ENCODE peak calls at places on chromosomes 12 and 14, in ten cellular contexts. F is AG09319, M is type B pancreatic cell, Q is Caco-2, J is lower lobe of right lung, Z is AG04450, E is Calu3, Y is endothelial cell, A is neural crest cell, W is IMR-90. D is an unnamed sample.

GRCh38 chr14:31716208-31716607 is 155.0 kb downstream of the NUBPL start:
- DNase-seq in Q (no peak), W (peak), J (no peak), M (no peak), F (no peak), A (no peak), E (no peak), Z (no peak), Y (no peak), D (no peak)

GRCh38 chr12:132275110-132275531 is 54.3 kb downstream of the GALNT9 start:
- DNase-seq in Q (peak), Z (no peak), A (peak), W (peak), Y (peak), F (no peak), M (no peak), J (peak), E (peak), D (peak)

GRCh38 chr14:50943943-50944646 is at the start of gene PYGL:
- DNase-seq in Z (no peak), E (peak), Q (peak), M (peak), F (no peak), J (peak), A (peak), Y (peak), W (peak), D (peak)

GRCh38 chr12:49869816-49870500 is 27.1 kb upstream of the BCDIN3D start:
- DNase-seq in F (no peak), A (no peak), Q (no peak), W (no peak), J (no peak), E (no peak), Z (no peak), M (no peak), Y (no peak), D (no peak)

GRCh38 chr12:105765053-105766019 is 373.4 kb downstream of the NUAK1 start:
- DNase-seq in M (no peak), W (no peak), Z (no peak), E (no peak), Q (no peak), J (no peak), Y (no peak), F (no peak), A (no peak), D (no peak)

GRCh38 chr12:114003286-114003685 is 37.2 kb upstream of the RBM19 start:
- DNase-seq in M (no peak), A (no peak), Z (no peak), Q (no peak), J (no peak), W (no peak), F (no peak), Y (no peak), E (no peak), D (no peak)

GRCh38 chr14:105192866-105193731 is 12.0 kb upstream of the NUDT14 start:
- DNase-seq in F (no peak), J (no peak), Y (peak), M (no peak), W (peak), E (no peak), Z (no peak), Q (no peak), A (no peak), D (no peak)

GRCh38 chr12:123971770-123972447 is 722 bp downstream of the CCDC92 start:
- DNase-seq in Z (no peak), E (peak), F (no peak), M (no peak), Q (peak), J (peak), W (peak), A (peak), Y (peak), D (peak)

GRCh38 chr12:120102189-120103043 is 14.1 kb downstream of the RAB35 start:
- DNase-seq in M (no peak), J (no peak), A (no peak), W (no peak), F (no peak), Z (no peak), E (no peak), Q (no peak), Y (no peak), D (no peak)

GRCh38 chr12:76085159-76085868 is 829 bp upstream of the NAP1L1 start:
- DNase-seq in E (no peak), Z (no peak), J (no peak), F (no peak), W (peak), Q (no peak), M (no peak), Y (no peak), A (no peak), D (no peak)

GRCh38 chr14:64266206-64266605 is 28.0 kb downstream of the ESR2 start:
- DNase-seq in A (no peak), Z (peak), W (peak), E (no peak), M (no peak), Y (no peak), J (no peak), Q (no peak), F (no peak), D (no peak)

GRCh38 chr14:58964598-58964928 is 223.9 kb upstream of the DAAM1 start:
- DNase-seq in W (no peak), E (no peak), A (no peak), Y (no peak), F (no peak), J (no peak), M (no peak), Q (no peak), Z (no peak), D (no peak)

GRCh38 chr14:96637521-96637920 is 135.3 kb downstream of the PAPOLA start:
- DNase-seq in A (no peak), Z (no peak), Y (no peak), J (no peak), Q (no peak), M (peak), E (no peak), F (no peak), W (no peak), D (no peak)

GRCh38 chr14:81169267-81169666 is 51.5 kb downstream of the GTF2A1 start:
- DNase-seq in Z (no peak), F (no peak), J (no peak), E (no peak), M (no peak), Q (no peak), W (no peak), A (no peak), Y (no peak), D (no peak)

GRCh38 chr12:103503546-103504480 is 8.0 kb upstream of the C12orf42 start:
- DNase-seq in Q (peak), A (peak), W (no peak), J (peak), E (no peak), M (no peak), F (no peak), Y (peak), Z (no peak), D (peak)
- TF ChIP-seq CTCF in Q (peak), A (peak), W (no peak), J (peak), E (peak), M (peak), F (no peak), Y (peak), Z (no peak), D (peak)

DNA sequence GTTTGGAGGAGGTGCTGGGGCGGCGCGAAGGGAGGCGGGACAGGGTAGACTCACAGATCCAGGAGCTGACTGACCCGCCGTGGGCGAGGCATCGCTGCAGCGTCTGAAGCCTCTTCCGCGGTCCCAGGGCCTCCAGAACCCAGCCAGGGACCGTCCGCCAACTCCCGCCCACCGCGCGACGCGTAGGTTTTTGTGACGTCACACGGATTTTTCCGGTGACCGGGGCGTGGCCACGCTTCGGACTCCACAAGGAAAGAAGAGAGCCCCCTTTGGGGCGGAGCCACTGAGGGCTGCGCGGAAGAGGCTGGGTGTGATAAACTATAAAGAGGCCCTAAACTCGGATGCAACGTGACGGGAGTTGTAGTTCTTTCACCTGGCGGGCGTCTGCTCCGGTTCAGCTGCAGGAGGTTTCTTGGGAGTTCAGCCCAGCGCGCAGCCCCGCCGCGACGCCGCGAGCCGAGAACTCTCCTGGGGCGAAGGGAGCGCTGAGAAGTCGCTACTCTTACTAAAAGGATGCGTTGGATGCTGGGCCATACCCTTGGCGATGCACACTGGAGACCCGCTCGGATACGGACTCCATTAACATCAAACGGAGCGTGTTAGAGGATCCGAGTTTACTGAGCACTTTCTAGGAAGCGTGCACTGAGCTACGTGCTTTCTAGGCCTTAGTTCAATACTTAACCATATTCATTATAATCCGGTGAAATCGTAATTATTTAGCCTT is at the start of gene AMN1:
- DNase-seq in Y (peak), M (peak), E (peak), Z (peak), F (peak), A (peak), J (peak), W (peak), Q (peak), D (peak)
- TF ChIP-seq CTCF in Y (no peak), M (peak), E (no peak), Z (peak), F (no peak), A (peak), J (no peak), W (peak), Q (no peak), D (no peak)

GRCh38 chr12:96211989-96212388 is 17.8 kb downstream of the ELK3 start:
- DNase-seq in M (no peak), W (no peak), Z (no peak), Y (no peak), A (no peak), Q (no peak), J (no peak), F (no peak), E (no peak), D (no peak)

GRCh38 chr12:96210376-96211055 is 16.3 kb downstream of the ELK3 start:
- DNase-seq in J (no peak), W (no peak), Z (no peak), Y (no peak), F (no peak), E (no peak), M (no peak), Q (no peak), A (no peak), D (no peak)

GRCh38 chr12:96208346-96208745 is 14.2 kb downstream of the ELK3 start:
- DNase-seq in Y (no peak), M (no peak), W (peak), F (no peak), J (no peak), Z (no peak), E (no peak), A (no peak), Q (no peak), D (no peak)

GRCh38 chr12:96206957-96207356 is 12.8 kb downstream of the ELK3 start:
- DNase-seq in E (no peak), J (no peak), Z (no peak), Q (no peak), Y (no peak), M (no peak), W (no peak), F (no peak), A (no peak), D (no peak)

GRCh38 chr12:96208801-96209534 is 14.8 kb downstream of the ELK3 start:
- DNase-seq in F (no peak), A (no peak), M (no peak), Y (no peak), J (no peak), E (no peak), Q (no peak), Z (no peak), W (no peak), D (no peak)
- TF ChIP-seq CTCF in F (no peak), A (no peak), M (no peak), Y (no peak), J (no peak), E (no peak), Q (no peak), Z (peak), W (peak), D (no peak)

DNA sequence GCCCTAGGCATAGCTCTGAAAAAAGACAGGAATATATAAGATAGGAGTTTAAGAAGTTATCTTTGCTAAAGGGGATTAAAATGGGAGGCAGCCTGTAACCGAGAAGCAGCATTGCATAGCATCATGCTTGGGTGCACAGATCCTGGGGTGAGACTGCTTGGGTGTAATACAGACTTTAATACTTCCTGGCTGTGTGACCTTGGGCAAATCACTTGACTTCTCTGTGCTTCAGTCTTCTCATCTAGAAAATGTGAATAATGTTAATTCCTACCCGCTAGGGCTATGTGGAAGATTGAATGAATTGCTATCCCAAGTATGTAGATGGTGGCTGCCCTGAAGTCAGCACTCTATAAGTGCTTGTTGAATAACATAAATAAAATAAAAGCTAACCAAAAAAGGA is 204.5 kb downstream of the TMEM132C start:
- DNase-seq in F (no peak), A (no peak), Z (no peak), J (no peak), W (no peak), Q (no peak), E (no peak), Y (no peak), M (no peak), D (no peak)
- TF ChIP-seq CTCF in F (no peak), A (no peak), Z (no peak), J (no peak), W (no peak), Q (no peak), E (no peak), Y (no peak), M (no peak), D (no peak)

GRCh38 chr12:100951756-100952155 is 157.2 kb downstream of the ANO4 start:
- DNase-seq in F (no peak), J (no peak), Q (no peak), A (no peak), Z (no peak), M (no peak), W (no peak), Y (no peak), E (no peak), D (no peak)
- TF ChIP-seq CTCF in F (no peak), J (no peak), Q (peak), A (no peak), Z (no peak), M (no peak), W (no peak), Y (no peak), E (no peak), D (no peak)

D was measured in glutamatergic neuron.